ENCODE peak calls at places on chromosomes 3 and 15, in five cellular contexts. G is WERI-Rb-1, Z is IMR-90, K is lower lobe of right lung, C is adrenal gland. O is an unnamed sample.
A peak's percentile ranks its signal among the peaks of the same experiment; 100 is the strongest.

GRCh38 chr3:140794507-140794906 is 116.6 kb downstream of the TRIM42 start:
- DNase-seq in G (no peak), Z (no peak), K (no peak), C (no peak), O (no peak)

GRCh38 chr3:12818273-12818672 is 21.8 kb downstream of the CAND2 start:
- DNase-seq in G (no peak), Z (no peak), K (no peak), C (no peak), O (no peak)

GRCh38 chr3:183907911-183908331 is 23.2 kb upstream of the PARL start:
- DNase-seq in G (peak; percentile 86), Z (no peak), K (no peak), C (no peak), O (no peak)

GRCh38 chr15:100781061-100781960 is 98.3 kb upstream of the ALDH1A3 start:
- DNase-seq in G (no peak), Z (no peak), K (no peak), C (no peak), O (no peak)

GRCh38 chr3:59425371-59425770 is 375.5 kb upstream of the CFAP20DC start:
- DNase-seq in G (no peak), Z (peak; percentile 97), K (no peak), C (no peak), O (no peak)

GRCh38 chr3:37214076-37214475 is 39.7 kb upstream of the LRRFIP2 start:
- DNase-seq in G (no peak), Z (no peak), K (no peak), C (no peak), O (no peak)

GRCh38 chr3:155202626-155203025 is 90.9 kb downstream of the STRIT1 start:
- DNase-seq in G (no peak), Z (peak; percentile 54), K (no peak), C (no peak), O (no peak)

GRCh38 chr3:171357721-171358120 is 102.5 kb downstream of the TNIK start:
- DNase-seq in G (no peak), Z (no peak), K (no peak), C (no peak), O (no peak)

GRCh38 chr15:42919308-42919707 is 1.3 kb downstream of the TTBK2 start:
- DNase-seq in G (no peak), Z (peak; percentile 6), K (no peak), C (no peak), O (no peak)

GRCh38 chr3:105764378-105765376 is 104.1 kb downstream of the CBLB start:
- DNase-seq in G (no peak), Z (no peak), K (no peak), C (no peak), O (no peak)

GRCh38 chr15:89369548-89369947 is 34.9 kb upstream of the POLG start:
- DNase-seq in G (no peak), Z (no peak), K (no peak), C (no peak), O (no peak)
- H3K27me3 ChIP-seq in G (no peaks in the 10 kb centered on the region), Z (peaks cover 96% of the 10 kb centered on the region), K (peaks cover 100% of the 10 kb centered on the region), C (peaks cover 100% of the 10 kb centered on the region), O (peaks cover 37% of the 10 kb centered on the region)

DNA sequence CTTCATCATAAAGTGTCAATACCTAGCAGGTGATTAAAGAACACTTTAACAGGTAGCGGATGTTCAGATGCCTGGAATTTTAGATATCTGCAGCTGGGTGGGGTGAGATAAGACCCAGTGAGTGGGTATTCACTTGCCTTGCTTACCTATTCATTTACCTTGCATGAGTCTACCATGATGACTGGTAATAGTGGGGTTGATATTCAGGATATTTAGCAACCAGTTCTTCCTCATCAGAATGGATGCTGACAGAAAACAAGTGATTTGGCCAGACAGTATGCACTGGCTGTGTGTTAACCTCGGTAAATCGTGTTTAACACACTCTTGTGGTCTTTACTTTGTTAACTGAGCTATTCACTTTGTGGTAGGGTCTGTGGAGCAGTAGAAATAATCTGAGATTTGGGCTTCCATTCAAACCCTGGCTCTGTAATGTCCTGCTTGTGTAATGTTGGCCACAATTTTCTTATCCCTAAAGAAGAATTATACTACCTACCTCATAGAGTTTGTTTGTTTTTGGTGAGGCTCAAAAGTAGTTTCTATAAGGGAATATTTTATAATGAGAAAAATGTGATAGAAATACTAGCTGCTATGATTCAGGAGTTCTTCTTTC is 391.9 kb upstream of the TBL1XR1 start:
- DNase-seq in G (no peak), Z (no peak), K (no peak), C (no peak), O (no peak)
- H3K4me3 ChIP-seq in G (no peak overlapping the region), Z (no peak overlapping the region), K (no peak overlapping the region), C (no peak overlapping the region), O (no peak overlapping the region)

DNA sequence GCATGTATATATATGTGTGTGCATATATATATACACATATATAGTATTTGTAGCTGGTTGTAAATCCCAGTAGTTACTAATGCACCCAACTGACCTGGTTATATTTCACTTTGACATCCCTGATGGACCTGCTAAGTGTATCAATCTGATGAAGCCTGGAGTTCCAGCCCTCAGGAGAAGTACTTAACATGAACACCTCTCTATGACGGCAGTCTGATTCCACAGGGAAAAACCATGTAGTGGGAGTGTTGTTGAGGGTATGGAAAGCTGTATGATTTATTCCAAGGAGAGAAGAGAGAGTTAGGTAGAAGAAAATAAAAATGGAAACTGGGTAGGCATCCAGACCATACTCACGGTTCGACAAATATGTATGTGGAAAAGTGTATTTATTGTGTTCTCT is 531.2 kb upstream of the SEMA6D start:
- DNase-seq in G (no peak), Z (no peak), K (no peak), C (no peak), O (no peak)
- H3K27me3 ChIP-seq in G (no peaks in the 10 kb centered on the region), Z (peaks cover 37% of the 10 kb centered on the region), K (peaks cover 48% of the 10 kb centered on the region), C (peaks cover 33% of the 10 kb centered on the region), O (no peaks in the 10 kb centered on the region)

DNA sequence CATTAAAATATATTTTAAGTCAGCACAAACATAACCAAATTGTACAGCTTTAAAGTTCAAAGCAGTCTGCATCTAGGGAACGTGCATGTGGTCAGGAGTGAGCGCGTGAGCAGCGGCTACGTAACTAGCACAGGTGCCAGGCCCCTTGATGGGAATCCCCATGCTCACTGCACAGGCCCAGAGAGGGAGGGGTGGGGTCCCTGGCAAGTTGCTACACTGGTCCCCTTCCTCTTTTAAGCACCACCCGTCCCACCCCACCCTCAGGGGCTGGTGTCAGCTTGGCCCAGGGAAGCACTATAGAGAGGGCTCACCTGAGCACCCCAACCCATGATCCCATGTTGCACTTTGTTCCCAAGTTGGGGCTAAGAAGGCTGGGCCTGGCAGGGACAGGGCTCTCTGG is 835 bp upstream of the GMPPB start:
- DNase-seq in G (no peak), Z (peak; percentile 12), K (no peak), C (peak; percentile 60), O (no peak)
- H3K4me3 ChIP-seq in G (peak overlapping the region; percentile 88), Z (peak overlapping the region; percentile 67), K (peak overlapping the region; percentile 96), C (no peak overlapping the region), O (peak overlapping the region; percentile 97)

GRCh38 chr15:33374181-33375006 is 63.6 kb downstream of the RYR3 start:
- DNase-seq in G (no peak), Z (no peak), K (no peak), C (no peak), O (no peak)

GRCh38 chr15:33370225-33371020 is 59.7 kb downstream of the RYR3 start:
- DNase-seq in G (no peak), Z (no peak), K (no peak), C (no peak), O (no peak)
- H3K27me3 ChIP-seq in G (no peaks in the 10 kb centered on the region), Z (no peaks in the 10 kb centered on the region), K (no peaks in the 10 kb centered on the region), C (no peaks in the 10 kb centered on the region), O (no peaks in the 10 kb centered on the region)

DNA sequence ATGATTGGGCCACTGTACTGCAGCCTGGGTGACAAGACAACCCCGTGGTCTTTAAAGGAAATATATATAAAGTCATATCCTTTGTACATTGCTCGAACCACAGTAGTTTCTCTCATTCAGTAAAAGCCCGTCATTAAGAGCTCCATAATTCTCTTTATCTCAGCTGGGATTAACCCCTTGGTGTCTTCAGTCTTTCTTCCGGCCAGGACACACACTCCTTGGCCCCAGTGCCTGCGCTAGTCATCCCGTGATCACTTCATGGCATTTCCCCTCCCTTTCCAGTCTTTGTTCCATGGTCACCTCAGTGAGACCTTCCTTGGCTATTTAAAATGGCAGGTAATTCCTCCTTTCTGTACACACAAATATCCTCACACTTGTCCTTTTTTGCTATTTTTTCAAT is 3.3 kb downstream of the RPL35A start:
- DNase-seq in G (no peak), Z (no peak), K (no peak), C (no peak), O (no peak)
- H3K4me3 ChIP-seq in G (no peak overlapping the region), Z (no peak overlapping the region), K (no peak overlapping the region), C (no peak overlapping the region), O (no peak overlapping the region)

DNA sequence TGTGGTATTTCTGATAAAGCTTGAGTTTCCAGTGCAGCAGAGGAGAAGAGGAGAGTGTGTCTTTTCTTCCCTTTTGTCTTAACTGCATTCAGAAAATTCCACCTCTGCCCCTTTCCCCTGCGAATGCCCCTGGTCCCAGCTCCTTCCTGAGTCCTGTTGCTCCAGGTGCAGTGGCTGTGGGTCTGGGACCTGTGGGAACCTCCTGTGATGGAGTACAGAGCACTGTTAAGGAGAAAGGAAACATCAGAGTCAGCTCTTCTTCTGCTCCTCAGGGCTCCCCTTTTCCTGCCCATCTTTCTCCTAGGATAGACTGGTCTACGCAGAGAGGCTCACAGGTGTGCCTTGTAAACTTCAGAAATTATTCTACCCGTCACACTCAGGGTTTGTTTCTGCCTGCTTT is 165.8 kb upstream of the ROPN1 start:
- DNase-seq in G (no peak), Z (no peak), K (no peak), C (no peak), O (no peak)
- H3K27me3 ChIP-seq in G (no peaks in the 10 kb centered on the region), Z (peaks cover 9% of the 10 kb centered on the region), K (no peaks in the 10 kb centered on the region), C (no peaks in the 10 kb centered on the region), O (no peaks in the 10 kb centered on the region)

DNA sequence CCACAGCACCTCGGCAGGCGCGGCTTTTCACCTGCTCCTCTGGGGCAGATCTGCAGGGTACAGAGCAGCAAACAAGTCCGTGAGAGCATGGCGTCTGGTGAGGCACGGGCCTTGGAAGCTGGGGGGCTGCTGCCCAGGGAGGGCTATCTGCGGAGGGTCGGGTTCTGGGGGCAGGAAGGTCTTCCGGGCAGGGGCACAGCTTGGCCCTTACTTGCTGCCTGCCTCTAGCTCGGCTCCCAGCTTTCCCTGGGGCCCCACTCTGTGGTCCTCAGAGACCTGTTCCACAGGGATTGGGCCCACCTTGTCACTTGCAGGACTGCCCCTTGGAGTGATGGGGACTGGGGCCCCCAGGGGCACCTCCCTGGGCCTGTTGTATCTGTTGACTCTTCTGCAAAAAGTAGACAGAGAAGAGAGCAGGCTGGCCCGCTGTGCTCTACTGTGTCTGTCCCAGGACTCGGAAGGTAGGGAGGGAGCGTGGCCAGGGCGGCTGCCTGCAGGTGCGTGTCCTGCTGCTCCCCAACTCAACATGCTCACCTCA is 84.1 kb downstream of the TBC1D2B start:
- DNase-seq in G (no peak), Z (no peak), K (peak; percentile 37), C (no peak), O (no peak)
- H3K4me3 ChIP-seq in G (no peak overlapping the region), Z (no peak overlapping the region), K (no peak overlapping the region), C (no peak overlapping the region), O (no peak overlapping the region)

GRCh38 chr15:88586401-88587162 is 34.6 kb upstream of the AEN start:
- DNase-seq in G (no peak), Z (peak; percentile 12), K (no peak), C (no peak), O (no peak)

GRCh38 chr15:88591384-88591783 is 29.8 kb upstream of the AEN start:
- DNase-seq in G (no peak), Z (no peak), K (no peak), C (no peak), O (no peak)

DNA sequence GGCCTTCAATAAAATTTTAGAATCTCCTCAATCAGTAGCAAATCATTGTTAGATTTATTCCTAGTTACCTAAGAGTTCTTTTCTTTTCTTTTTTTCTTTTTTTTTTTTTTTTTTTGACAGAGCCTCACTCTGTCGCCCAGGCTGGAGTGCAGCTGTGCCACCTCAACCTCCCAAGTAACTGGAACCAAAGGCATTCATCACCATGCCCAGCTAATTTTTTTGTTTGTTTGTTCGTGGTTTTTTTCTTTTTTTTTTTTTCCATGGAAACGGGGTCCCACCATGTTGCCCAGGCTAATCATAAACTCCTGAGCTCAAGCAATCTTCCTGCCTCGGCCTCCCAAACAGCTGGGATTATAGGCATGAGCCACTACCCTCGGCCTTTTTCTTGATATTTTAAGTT is 30.4 kb upstream of the AEN start:
- DNase-seq in G (no peak), Z (no peak), K (no peak), C (no peak), O (no peak)
- H3K27me3 ChIP-seq in G (no peaks in the 10 kb centered on the region), Z (no peaks in the 10 kb centered on the region), K (no peaks in the 10 kb centered on the region), C (no peaks in the 10 kb centered on the region), O (peaks cover 29% of the 10 kb centered on the region)

O was measured in HAP-1.